ENCODE peak calls at places on chromosomes 12 and 14, in four cellular contexts. N, T, Q and S are unnamed samples.

GRCh38 chr12:45050331-45050750 is 558 bp downstream of the DBX2 start:
- DNase-seq in N (no peak), T (no peak), Q (no peak), S (no peak)

GRCh38 chr14:54173782-54174181 is 217.2 kb upstream of the BMP4 start:
- DNase-seq in N (no peak), T (no peak), Q (no peak), S (no peak)

GRCh38 chr14:91153360-91153759 is 39.5 kb downstream of the DGLUCY start:
- DNase-seq in N (no peak), T (no peak), Q (peak), S (no peak)

GRCh38 chr12:104303538-104304151 is at the start of gene EID3:
- DNase-seq in N (peak), T (no peak), Q (peak), S (peak)

GRCh38 chr12:124727244-124727673 is 136.4 kb downstream of the SCARB1 start:
- DNase-seq in N (no peak), T (no peak), Q (peak), S (peak)

GRCh38 chr12:9674226-9674590 is 4.7 kb downstream of the CLEC2D start:
- DNase-seq in N (no peak), T (no peak), Q (peak), S (no peak)

GRCh38 chr12:50101663-50102062 is 2.1 kb upstream of the GPD1 start:
- DNase-seq in N (no peak), T (peak), Q (no peak), S (no peak)

GRCh38 chr14:91144425-91145145 is 30.7 kb downstream of the DGLUCY start:
- DNase-seq in N (no peak), T (no peak), Q (no peak), S (no peak)